ENCODE peak calls at places on chromosomes 1 and 21, in six cellular contexts. V is HL-60; U is CD8-positive, alpha-beta T cell; S is uterus; X is IMR-90; P is neural crest cell. T is an unnamed sample.

GRCh38 chr1:95021085-95021484 is 51.7 kb downstream of the ALG14 start:
- DNase-seq in V (no peak), X (no peak), S (peak), P (no peak), U (no peak), T (no peak)

GRCh38 chr1:19398309-19398760 is 86.2 kb downstream of the SLC66A1 start:
- DNase-seq in S (peak), U (no peak), X (peak), V (no peak), P (no peak), T (no peak)

GRCh38 chr1:151371744-151372410 is 628 bp downstream of the SELENBP1 start:
- DNase-seq in U (no peak), X (peak), P (no peak), S (peak), V (peak), T (no peak)

GRCh38 chr1:202599669-202600431 is 110.4 kb downstream of the SYT2 start:
- DNase-seq in P (peak), X (peak), U (no peak), V (peak), S (peak), T (no peak)

GRCh38 chr1:51518033-51518729 is 885 bp downstream of the EPS15 start:
- DNase-seq in S (peak), U (peak), X (peak), P (peak), V (peak), T (peak)

GRCh38 chr1:23525558-23526174 is 5.4 kb downstream of the E2F2 start:
- DNase-seq in U (no peak), V (peak), S (no peak), X (no peak), P (no peak), T (no peak)

GRCh38 chr1:219467524-219467923 is 145.4 kb downstream of the ZC3H11B start:
- DNase-seq in S (no peak), P (no peak), V (no peak), X (peak), U (no peak), T (no peak)

GRCh38 chr1:67441183-67441582 is 11.0 kb upstream of the SERBP1 start:
- DNase-seq in V (peak), P (no peak), S (peak), U (peak), X (peak), T (no peak)

GRCh38 chr21:45313015-45313414 is 25.3 kb upstream of the POFUT2 start:
- DNase-seq in S (no peak), X (no peak), U (no peak), V (no peak), P (no peak), T (no peak)

GRCh38 chr1:246107516-246108277 is 399.4 kb downstream of the SMYD3 start:
- DNase-seq in U (no peak), P (no peak), X (peak), S (no peak), V (no peak), T (no peak)

GRCh38 chr1:210291786-210292275 is 36.9 kb upstream of the HHAT start:
- DNase-seq in X (no peak), V (no peak), P (no peak), S (peak), U (no peak), T (no peak)

GRCh38 chr1:210291088-210291487 is 37.6 kb upstream of the HHAT start:
- DNase-seq in P (no peak), U (no peak), V (no peak), S (no peak), X (no peak), T (no peak)

GRCh38 chr1:210294991-210295773 is 33.5 kb upstream of the HHAT start:
- DNase-seq in P (peak), V (no peak), U (no peak), S (peak), X (no peak), T (no peak)

GRCh38 chr1:210293191-210293607 is 35.5 kb upstream of the HHAT start:
- DNase-seq in X (peak), V (no peak), U (no peak), P (no peak), S (peak), T (no peak)

DNA sequence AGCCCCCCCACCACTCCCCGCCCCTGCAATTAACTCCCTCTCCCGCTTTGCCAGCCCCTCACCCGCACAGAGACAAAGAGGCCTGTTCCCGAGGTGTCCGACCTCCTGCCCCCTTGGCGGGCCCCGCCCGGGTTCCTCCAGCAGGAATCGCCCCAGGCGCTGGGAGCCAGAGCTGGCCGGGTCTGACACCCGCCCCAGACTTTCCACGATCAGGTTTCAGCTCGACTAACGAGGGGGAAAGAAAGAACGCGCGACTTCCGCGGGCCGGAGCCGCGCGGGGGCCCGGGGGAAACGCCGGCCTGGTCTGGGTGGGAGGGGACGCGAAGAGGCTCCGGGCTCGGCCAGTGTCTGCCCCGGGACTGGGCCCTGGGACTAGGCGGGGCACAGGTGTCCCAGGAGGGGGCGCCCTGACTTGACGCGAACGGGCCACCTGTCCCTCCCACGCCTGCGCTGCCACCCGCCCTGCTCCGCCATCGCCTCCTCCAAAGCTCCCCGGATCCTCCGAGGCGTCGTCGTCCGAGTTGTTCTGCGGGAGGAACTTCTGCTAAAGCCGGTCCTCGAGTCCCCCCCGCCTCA is 36.3 kb upstream of the HHAT start:
- DNase-seq in V (no peak), P (peak), U (peak), X (no peak), S (peak), T (no peak)
- TF ChIP-seq CTCF in V (no peak), P (no peak), U (no peak), X (no peak), S (peak), T (no peak)

GRCh38 chr21:24014381-24014780 is 1592.9 kb downstream of the MRPL39 start:
- DNase-seq in V (no peak), P (no peak), X (no peak), S (no peak), U (no peak), T (no peak)
- TF ChIP-seq CTCF in V (no peak), P (peak), X (peak), S (no peak), U (no peak), T (peak)

GRCh38 chr1:204123376-204123775 is 28.5 kb downstream of the ETNK2 start:
- DNase-seq in U (no peak), V (no peak), S (no peak), X (peak), P (peak), T (no peak)
- TF ChIP-seq CTCF in U (no peak), V (no peak), S (peak), X (peak), P (peak), T (no peak)

DNA sequence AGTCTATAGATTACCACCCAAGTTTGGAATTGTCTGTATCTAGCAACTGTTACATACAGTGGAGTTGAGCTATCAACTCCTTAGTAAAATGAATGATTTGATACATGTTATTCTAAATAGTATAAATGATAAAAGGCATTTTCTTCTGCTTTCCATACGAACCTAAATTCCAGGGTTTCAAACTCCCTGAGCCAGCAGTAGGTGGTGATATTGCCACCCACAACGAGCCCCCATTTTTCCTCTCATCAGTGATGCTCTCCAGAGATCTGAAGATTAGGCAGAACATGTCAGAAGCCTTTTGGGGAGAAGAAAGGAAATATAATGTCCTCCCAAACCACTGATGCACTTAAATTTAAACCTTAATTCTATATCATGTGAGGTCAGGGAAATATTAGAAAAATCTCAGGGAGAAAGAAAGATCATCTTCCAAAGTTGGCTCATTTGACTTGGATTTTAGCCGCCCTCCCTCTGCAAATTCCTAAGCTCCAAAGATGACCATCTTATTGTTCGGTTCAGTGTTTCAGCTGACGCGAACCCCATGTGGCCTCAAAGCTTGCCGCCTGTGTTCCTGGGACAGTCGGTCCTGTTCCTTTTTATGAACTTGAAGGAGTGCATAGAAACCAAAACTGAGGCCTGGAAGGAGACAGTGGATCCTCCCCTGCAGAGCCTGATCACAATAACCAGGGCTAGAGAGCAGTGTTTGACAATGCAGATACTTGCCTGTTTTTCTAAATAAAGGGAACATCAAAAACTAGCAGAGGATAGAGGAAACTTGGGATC is 2.3 kb downstream of the EVA1C start:
- DNase-seq in X (peak), S (no peak), U (no peak), P (no peak), V (no peak), T (no peak)
- TF ChIP-seq CTCF in X (peak), S (peak), U (no peak), P (peak), V (no peak), T (no peak)

GRCh38 chr1:10980094-10980577 is 32.3 kb upstream of the TARDBP start:
- DNase-seq in P (peak), X (peak), U (no peak), S (peak), V (no peak), T (no peak)
- TF ChIP-seq CTCF in P (peak), X (peak), U (no peak), S (peak), V (no peak), T (no peak)

GRCh38 chr1:28369518-28370219 is at the start of gene PHACTR4:
- DNase-seq in S (peak), V (peak), U (peak), X (peak), P (peak), T (peak)
- TF ChIP-seq CTCF in S (peak), V (no peak), U (peak), X (no peak), P (no peak), T (peak)

DNA sequence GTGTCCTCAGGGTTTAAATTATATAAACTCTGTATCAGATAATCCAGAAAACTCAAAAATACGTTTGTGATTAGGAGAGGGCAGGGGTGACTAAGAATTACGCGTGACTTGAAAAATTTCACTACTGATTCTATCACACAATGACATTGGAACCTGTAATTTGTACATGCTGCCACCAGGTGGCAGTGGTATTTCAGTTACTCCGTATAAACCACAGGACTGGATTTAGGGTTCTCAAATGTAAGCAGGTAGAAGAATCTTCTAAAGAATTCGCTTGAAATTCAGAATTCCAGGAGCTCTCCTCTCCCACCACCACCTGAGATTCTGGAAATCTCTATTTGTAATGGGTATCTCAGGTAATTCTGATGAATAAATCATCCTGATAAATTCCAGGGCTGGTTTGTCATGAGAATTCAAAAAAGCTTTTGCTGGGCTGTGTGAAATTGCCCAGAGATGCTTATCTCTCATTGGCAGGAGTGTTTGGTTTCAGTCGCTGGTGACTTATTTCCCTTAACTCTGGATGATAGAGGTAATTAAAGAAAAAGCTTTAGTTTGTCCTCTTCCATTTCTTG is 1.7 kb upstream of the KRTAP7-1 start:
- DNase-seq in V (peak), S (no peak), P (peak), X (no peak), U (peak), T (no peak)
- TF ChIP-seq CTCF in V (peak), S (no peak), P (peak), X (peak), U (peak), T (peak)

GRCh38 chr21:26117972-26118367 is 52.6 kb downstream of the APP start:
- DNase-seq in X (no peak), V (no peak), S (no peak), P (no peak), U (no peak), T (no peak)

GRCh38 chr21:26118928-26119540 is 51.5 kb downstream of the APP start:
- DNase-seq in U (no peak), X (no peak), S (no peak), V (no peak), P (no peak), T (no peak)

GRCh38 chr21:26119906-26120305 is 50.7 kb downstream of the APP start:
- DNase-seq in U (no peak), S (no peak), V (no peak), P (no peak), X (no peak), T (no peak)

GRCh38 chr21:26123012-26123411 is 47.6 kb downstream of the APP start:
- DNase-seq in U (no peak), P (no peak), V (no peak), S (no peak), X (peak), T (no peak)

DNA sequence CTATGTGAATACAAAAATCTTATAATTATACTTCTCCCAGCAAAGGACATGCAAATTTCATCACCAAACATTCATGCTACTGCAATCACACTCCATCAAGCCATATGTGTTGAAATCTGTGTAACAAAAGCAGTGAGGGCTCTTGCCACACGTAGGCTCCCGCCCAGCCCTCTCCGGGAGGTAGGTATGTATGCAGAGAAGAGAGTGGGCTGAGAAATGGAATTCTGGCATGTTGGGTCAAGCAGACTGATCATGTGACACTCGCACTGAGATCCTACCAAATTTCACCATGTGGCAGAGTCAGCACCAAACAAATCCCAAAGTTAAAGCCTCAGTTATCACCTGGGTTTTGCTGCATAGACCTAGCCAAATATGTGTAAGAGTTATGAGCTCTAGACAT is 49.7 kb downstream of the APP start:
- DNase-seq in V (peak), X (no peak), S (no peak), P (no peak), U (no peak), T (no peak)
- TF ChIP-seq CTCF in V (no peak), X (no peak), S (no peak), P (no peak), U (no peak), T (no peak)